ENCODE peak calls at places on chromosomes 12 and 14, in four cellular contexts. X is body of pancreas, B is spleen, T is heart left ventricle. D is an unnamed sample.

GRCh38 chr14:56119221-56119967 is 1.2 kb downstream of the PELI2 start:
- DNase-seq in X (peak; percentile 51), B (peak; percentile 93), T (peak; percentile 82), D (peak; percentile 64)

GRCh38 chr12:72523754-72524153 is 251.6 kb downstream of the TRHDE start:
- DNase-seq in X (no peak), B (no peak), T (no peak), D (no peak)

GRCh38 chr14:29274890-29275651 is 508.5 kb downstream of the FOXG1 start:
- DNase-seq in X (no peak), B (no peak), T (no peak), D (no peak)

GRCh38 chr14:52052991-52053390 is 15.9 kb downstream of the NID2 start:
- DNase-seq in X (no peak), B (no peak), T (no peak), D (peak; percentile 43)

GRCh38 chr14:29668201-29668600 is 259.4 kb downstream of the PRKD1 start:
- DNase-seq in X (no peak), B (no peak), T (no peak), D (no peak)

GRCh38 chr12:70178038-70178437 is 65.2 kb upstream of the CNOT2 start:
- DNase-seq in X (no peak), B (no peak), T (no peak), D (no peak)

GRCh38 chr12:120101182-120101581 is 15.4 kb downstream of the RAB35 start:
- DNase-seq in X (no peak), B (no peak), T (peak; percentile 60), D (no peak)

GRCh38 chr14:46432516-46432915 is 219.1 kb downstream of the RPL10L start:
- DNase-seq in X (no peak), B (no peak), T (no peak), D (no peak)

GRCh38 chr12:96233941-96234461 is 39.8 kb downstream of the ELK3 start:
- DNase-seq in X (peak; percentile 58), B (peak; percentile 75), T (peak; percentile 92), D (peak; percentile 39)

GRCh38 chr12:63937381-63938168 is 93.1 kb downstream of the SRGAP1 start:
- DNase-seq in X (no peak), B (no peak), T (no peak), D (peak; percentile 76)

GRCh38 chr12:32917094-32917611 is 20.6 kb upstream of the PKP2 start:
- DNase-seq in X (no peak), B (no peak), T (no peak), D (no peak)

GRCh38 chr14:105399441-105399775 is 1.1 kb downstream of the TEX22 start:
- DNase-seq in X (no peak), B (peak; percentile 77), T (peak; percentile 56), D (no peak)

GRCh38 chr14:60944206-60944605 is 36.7 kb downstream of the TRMT5 start:
- DNase-seq in X (no peak), B (no peak), T (no peak), D (no peak)

GRCh38 chr14:54002653-54003052 is 46.0 kb upstream of the BMP4 start:
- DNase-seq in X (no peak), B (no peak), T (no peak), D (no peak)

GRCh38 chr14:30527196-30527595 is 31.8 kb upstream of the G2E3 start:
- DNase-seq in X (no peak), B (no peak), T (no peak), D (no peak)

GRCh38 chr12:13853471-13853870 is 127.9 kb downstream of the GRIN2B start:
- DNase-seq in X (no peak), B (no peak), T (no peak), D (no peak)

GRCh38 chr14:93525691-93526451 is 95.1 kb downstream of the UNC79 start:
- DNase-seq in X (no peak), B (no peak), T (no peak), D (no peak)

GRCh38 chr12:6363330-6364036 is 11.9 kb downstream of the SCNN1A start:
- DNase-seq in X (peak; percentile 85), B (peak; percentile 91), T (peak; percentile 87), D (peak; percentile 78)

GRCh38 chr12:5745251-5745888 is 199.7 kb downstream of the ANO2 start:
- DNase-seq in X (peak; percentile 69), B (peak; percentile 75), T (peak; percentile 66), D (peak; percentile 45)

GRCh38 chr12:14776236-14776959 is 26.9 kb downstream of the WBP11 start:
- DNase-seq in X (peak; percentile 3), B (no peak), T (no peak), D (no peak)

GRCh38 chr12:124759841-124760508 is 103.7 kb downstream of the SCARB1 start:
- DNase-seq in X (no peak), B (no peak), T (no peak), D (no peak)

GRCh38 chr12:93793983-93794382 is 116.8 kb downstream of the CRADD start:
- DNase-seq in X (no peak), B (no peak), T (no peak), D (no peak)

GRCh38 chr14:54455363-54455762 is 14.2 kb upstream of the CNIH1 start:
- DNase-seq in X (no peak), B (no peak), T (no peak), D (no peak)

GRCh38 chr12:131113562-131113961 is 159.9 kb downstream of the ADGRD1 start:
- DNase-seq in X (no peak), B (peak; percentile 59), T (peak; percentile 9), D (peak; percentile 89)

GRCh38 chr14:63614964-63615363 is 26.7 kb downstream of the WDR89 start:
- DNase-seq in X (no peak), B (no peak), T (no peak), D (no peak)

GRCh38 chr12:69275471-69275891 is 36.1 kb downstream of the CPSF6 start:
- DNase-seq in X (no peak), B (no peak), T (no peak), D (no peak)

GRCh38 chr14:93543766-93544165 is 113.0 kb downstream of the UNC79 start:
- DNase-seq in X (no peak), B (no peak), T (no peak), D (no peak)

GRCh38 chr12:15794836-15795235 is 5.6 kb upstream of the EPS8 start:
- DNase-seq in X (no peak), B (no peak), T (no peak), D (no peak)

GRCh38 chr12:108784270-108784669 is 53.0 kb upstream of the CORO1C start:
- DNase-seq in X (no peak), B (peak; percentile 24), T (no peak), D (peak; percentile 66)

GRCh38 chr12:108180255-108181094 is 51.4 kb downstream of the WSCD2 start:
- DNase-seq in X (no peak), B (no peak), T (no peak), D (no peak)

GRCh38 chr12:24615967-24616411 is 332.9 kb downstream of the BCAT1 start:
- DNase-seq in X (no peak), B (no peak), T (no peak), D (no peak)

GRCh38 chr12:108720757-108721514 is 10.4 kb downstream of the CORO1C start:
- DNase-seq in X (no peak), B (no peak), T (no peak), D (no peak)

GRCh38 chr14:96567289-96567899 is 65.2 kb downstream of the PAPOLA start:
- DNase-seq in X (no peak), B (no peak), T (no peak), D (no peak)

GRCh38 chr14:73462078-73462715 is 3.9 kb upstream of the NUMB start:
- DNase-seq in X (peak; percentile 98), B (no peak), T (peak; percentile 67), D (peak; percentile 76)

GRCh38 chr14:23438130-23438893 is 2.9 kb upstream of the MYH7 start:
- DNase-seq in X (no peak), B (no peak), T (peak; percentile 73), D (no peak)

DNA sequence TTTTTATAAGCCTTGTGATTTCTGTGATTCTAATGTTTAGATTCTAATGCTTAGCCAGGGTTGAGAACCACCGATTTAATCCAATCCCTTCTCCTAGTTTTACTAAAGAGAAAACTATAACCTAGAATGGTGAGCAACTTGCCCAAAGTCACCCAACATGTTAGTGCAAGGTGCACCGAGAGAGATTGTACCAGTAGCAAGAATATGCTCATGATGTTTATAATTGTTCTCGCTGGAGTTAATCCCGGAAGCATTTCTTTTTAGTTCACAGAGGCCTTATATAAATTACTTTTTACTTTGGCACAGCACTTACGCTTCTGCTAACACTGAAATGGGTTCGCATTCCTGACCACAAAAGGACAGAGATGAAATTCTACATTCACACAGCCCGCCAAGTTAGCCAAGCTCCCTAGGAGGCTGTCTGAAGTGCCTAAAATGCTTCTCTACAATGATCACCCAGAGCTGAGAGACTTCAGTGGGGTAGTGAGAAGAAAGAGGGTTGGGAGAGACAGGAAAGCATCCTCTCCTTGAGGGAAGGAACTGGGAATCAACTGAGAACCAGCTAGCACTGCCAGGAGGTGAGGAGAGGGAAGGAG is 579 bp upstream of the BLOC1S1 start:
- DNase-seq in X (no peak), B (no peak), T (peak; percentile 3), D (no peak)
- TF ChIP-seq POLR2A in X (no peak), B (no peak), T (no peak), D (no peak)

GRCh38 chr14:43522191-43522590 is 984.9 kb downstream of the FSCB start:
- DNase-seq in X (no peak), B (no peak), T (no peak), D (no peak)

GRCh38 chr14:43528321-43528720 is 978.8 kb downstream of the FSCB start:
- DNase-seq in X (no peak), B (no peak), T (no peak), D (no peak)

GRCh38 chr14:43525647-43526046 is 981.4 kb downstream of the FSCB start:
- DNase-seq in X (no peak), B (no peak), T (no peak), D (no peak)
- H3K4me3 ChIP-seq in X (no peak overlapping the region), B (no peak overlapping the region), T (no peak overlapping the region), D (no peak overlapping the region)

DNA sequence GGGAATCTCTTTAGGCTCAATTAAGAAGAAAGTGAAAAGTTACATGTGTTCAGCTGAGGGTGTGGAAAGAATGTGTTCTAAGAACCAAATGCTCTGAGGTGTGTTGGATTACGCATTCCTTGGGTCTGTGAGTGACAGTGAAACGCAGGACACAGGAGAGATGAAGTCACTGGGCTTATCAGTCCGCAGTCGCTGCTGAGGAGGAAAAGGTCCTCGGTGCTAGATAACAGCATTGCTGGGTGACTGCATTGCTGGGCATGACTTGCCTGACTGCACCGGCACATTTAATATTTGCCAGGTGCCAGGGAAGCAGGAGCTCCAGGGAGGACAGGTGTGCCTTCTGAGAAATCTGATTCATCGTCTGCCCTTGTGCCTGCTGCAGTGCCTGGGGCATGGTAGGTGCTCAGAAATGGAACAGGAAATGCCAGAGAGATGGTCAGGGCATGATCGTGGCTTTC is 64.4 kb upstream of the FZD10 start:
- DNase-seq in X (no peak), B (no peak), T (no peak), D (no peak)
- H3K27ac ChIP-seq in X (no peak overlapping the region), B (no peak overlapping the region), T (no peak overlapping the region), D (no peak overlapping the region)

DNA sequence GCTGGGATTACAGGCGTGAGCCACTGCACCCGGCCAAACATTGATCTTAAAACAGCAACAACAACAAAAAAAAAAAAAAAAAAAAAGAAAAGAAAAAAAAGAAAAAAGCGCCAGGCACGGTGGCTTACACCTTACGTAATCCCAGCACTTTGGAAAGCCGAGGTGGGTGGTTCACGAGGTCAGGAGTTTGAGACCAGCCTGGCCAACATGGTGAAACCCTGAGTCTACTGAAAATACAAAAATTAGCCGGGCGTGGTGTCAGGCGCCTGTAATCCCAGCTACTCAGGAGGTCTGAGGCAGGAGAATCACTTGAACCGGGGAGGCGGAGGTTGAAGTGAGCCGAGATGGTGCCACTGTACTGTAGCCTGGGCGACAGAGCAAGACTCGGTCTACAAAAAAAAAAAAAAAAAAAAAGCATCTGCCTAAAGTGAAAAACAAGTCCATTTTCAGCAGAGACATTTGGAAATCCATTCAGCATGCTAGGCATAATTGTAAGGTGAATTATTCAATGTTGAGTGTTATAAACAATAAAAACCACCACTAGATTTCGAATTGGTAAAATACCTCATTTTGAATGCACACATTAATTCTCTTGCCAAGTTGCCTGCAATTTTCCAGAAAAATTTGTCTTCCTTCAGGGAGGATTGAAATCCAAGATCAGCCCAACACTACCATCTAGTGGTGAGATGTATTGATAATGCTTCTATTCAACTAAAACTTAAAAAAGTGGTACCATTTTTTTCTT is 8.0 kb upstream of the CERS5 start:
- DNase-seq in X (peak; percentile 33), B (no peak), T (no peak), D (peak; percentile 59)
- TF ChIP-seq POLR2A in X (no peak), B (no peak), T (no peak), D (no peak)